ENCODE peak calls at places on chromosomes 7 and 10, in nine cellular contexts. U, O, K, N, P, F, Y, M and C are unnamed samples.

GRCh38 chr7:154898973-154899855 is 103.7 kb downstream of the PAXIP1 start:
- DNase-seq in O (no peak), P (no peak), N (no peak), U (no peak), M (no peak), Y (no peak), F (no peak), K (no peak), C (no peak)

GRCh38 chr7:105249216-105249615 is 139.5 kb downstream of the SRPK2 start:
- DNase-seq in P (no peak), M (no peak), K (no peak), F (no peak), O (no peak), Y (no peak), N (no peak), U (no peak), C (no peak)

GRCh38 chr10:90587081-90587491 is 270.8 kb downstream of the HTR7 start:
- DNase-seq in M (no peak), O (no peak), U (no peak), F (no peak), P (no peak), K (peak; percentile 36), Y (no peak), N (no peak), C (no peak)

GRCh38 chr10:75398630-75399460 is 2.7 kb downstream of the ZNF503 start:
- DNase-seq in N (no peak), U (no peak), P (no peak), F (no peak), Y (peak; percentile 56), M (peak; percentile 57), K (no peak), O (no peak), C (no peak)

GRCh38 chr7:133436014-133436428 is 183.1 kb downstream of the EXOC4 start:
- DNase-seq in U (no peak), Y (peak; percentile 13), P (no peak), F (peak; percentile 40), N (no peak), O (no peak), M (peak; percentile 23), K (peak; percentile 80), C (no peak)

GRCh38 chr7:138981332-138982203 is at the start of gene KIAA1549:
- DNase-seq in O (peak; percentile 34), Y (peak; percentile 61), U (no peak), M (peak; percentile 82), K (peak; percentile 65), F (peak; percentile 58), P (peak; percentile 79), N (peak; percentile 64), C (no peak)

GRCh38 chr7:50648570-50649169 is 83.5 kb upstream of the DDC start:
- DNase-seq in N (no peak), F (no peak), K (no peak), Y (no peak), U (no peak), O (no peak), M (no peak), P (no peak), C (no peak)

GRCh38 chr7:73718905-73719805 is at the start of gene STX1A:
- DNase-seq in K (peak; percentile 73), U (peak; percentile 28), N (peak; percentile 73), P (peak; percentile 84), O (peak; percentile 60), M (peak; percentile 86), F (peak; percentile 51), Y (peak; percentile 58), C (no peak)

GRCh38 chr10:66747451-66747850 is 178.4 kb upstream of the LRRTM3 start:
- DNase-seq in Y (no peak), F (no peak), M (no peak), N (no peak), U (no peak), K (peak; percentile 55), P (peak; percentile 73), O (no peak), C (no peak)

GRCh38 chr10:31018977-31019376 is 12.7 kb downstream of the ZNF438 start:
- DNase-seq in F (no peak), Y (no peak), P (no peak), U (no peak), O (no peak), M (no peak), N (no peak), K (no peak), C (no peak)

GRCh38 chr7:156279635-156280034 is 360.9 kb upstream of the RNF32 start:
- DNase-seq in M (no peak), Y (no peak), P (no peak), U (no peak), O (no peak), F (no peak), N (no peak), K (no peak), C (no peak)

GRCh38 chr10:87654212-87654611 is 5.5 kb upstream of the PAPSS2 start:
- DNase-seq in U (no peak), K (no peak), N (no peak), M (no peak), Y (no peak), P (peak; percentile 48), F (no peak), O (no peak), C (no peak)

GRCh38 chr10:114665873-114666272 is 7.8 kb upstream of the ABLIM1 start:
- DNase-seq in N (no peak), U (no peak), Y (no peak), P (no peak), O (no peak), K (no peak), F (no peak), M (no peak), C (no peak)

GRCh38 chr10:105691811-105692210 is 1050.7 kb downstream of the SORCS3 start:
- DNase-seq in N (peak; percentile 28), F (peak; percentile 24), M (no peak), U (no peak), P (no peak), K (peak; percentile 56), Y (no peak), O (no peak), C (no peak)

GRCh38 chr10:10032991-10033390 is 984.7 kb upstream of the CELF2 start:
- DNase-seq in K (no peak), U (no peak), Y (no peak), P (no peak), O (no peak), N (no peak), M (no peak), F (no peak), C (no peak)

GRCh38 chr10:126597206-126597605 is 73.3 kb downstream of the C10orf90 start:
- DNase-seq in M (no peak), U (no peak), K (no peak), O (no peak), Y (no peak), P (no peak), F (no peak), N (no peak), C (no peak)

GRCh38 chr10:3774814-3775670 is 10.0 kb downstream of the KLF6 start:
- DNase-seq in Y (peak; percentile 3), N (no peak), U (no peak), K (peak; percentile 85), O (no peak), M (no peak), P (no peak), F (no peak), C (no peak)

GRCh38 chr10:100829933-100830727 is 82.6 kb upstream of the SLF2 start:
- DNase-seq in O (no peak), Y (no peak), U (no peak), N (no peak), M (no peak), F (no peak), P (no peak), K (no peak), C (no peak)